ENCODE peak calls at places on chromosomes 4 and X, in five cellular contexts. F, X, B, T and O are unnamed samples.
A peak's percentile ranks its signal among the peaks of the same experiment; 100 is the strongest.

GRCh38 chrX:149274516-149275105 is 230.5 kb downstream of the IDS start:
- DNase-seq in F (no peak), X (peak; percentile 9), B (no peak), T (no peak), O (no peak)

GRCh38 chr4:15778742-15779231 is 659 bp downstream of the CD38 start:
- DNase-seq in F (no peak), X (peak; percentile 19), B (peak; percentile 96), T (peak; percentile 90), O (peak; percentile 88)

GRCh38 chrX:97308161-97308560 is 424.5 kb downstream of the RPA4 start:
- DNase-seq in F (no peak), X (peak; percentile 19), B (no peak), T (no peak), O (no peak)

GRCh38 chr4:8846046-8846720 is 25.5 kb downstream of the HMX1 start:
- DNase-seq in F (no peak), X (no peak), B (no peak), T (no peak), O (no peak)

GRCh38 chrX:48937065-48937907 is 18.5 kb upstream of the PIM2 start:
- DNase-seq in F (no peak), X (peak; percentile 28), B (peak; percentile 94), T (peak; percentile 91), O (peak; percentile 95)

GRCh38 chrX:85963736-85964135 is 83.6 kb downstream of the CHM start:
- DNase-seq in F (peak; percentile 37), X (peak; percentile 70), B (peak; percentile 1), T (no peak), O (no peak)

GRCh38 chrX:143934542-143934941 is 50.7 kb downstream of the UBE2NL start:
- DNase-seq in F (no peak), X (peak; percentile 0), B (no peak), T (no peak), O (no peak)

GRCh38 chr4:120071192-120071795 is 4.6 kb upstream of the MAD2L1 start:
- DNase-seq in F (no peak), X (peak; percentile 83), B (peak; percentile 75), T (peak; percentile 73), O (peak; percentile 73)

GRCh38 chrX:51487960-51488267 is 8.5 kb downstream of the NUDT11 start:
- DNase-seq in F (no peak), X (peak; percentile 1), B (no peak), T (no peak), O (no peak)

GRCh38 chr4:39255266-39255665 is 72.9 kb downstream of the WDR19 start:
- DNase-seq in F (peak; percentile 2), X (peak; percentile 55), B (no peak), T (no peak), O (no peak)

DNA sequence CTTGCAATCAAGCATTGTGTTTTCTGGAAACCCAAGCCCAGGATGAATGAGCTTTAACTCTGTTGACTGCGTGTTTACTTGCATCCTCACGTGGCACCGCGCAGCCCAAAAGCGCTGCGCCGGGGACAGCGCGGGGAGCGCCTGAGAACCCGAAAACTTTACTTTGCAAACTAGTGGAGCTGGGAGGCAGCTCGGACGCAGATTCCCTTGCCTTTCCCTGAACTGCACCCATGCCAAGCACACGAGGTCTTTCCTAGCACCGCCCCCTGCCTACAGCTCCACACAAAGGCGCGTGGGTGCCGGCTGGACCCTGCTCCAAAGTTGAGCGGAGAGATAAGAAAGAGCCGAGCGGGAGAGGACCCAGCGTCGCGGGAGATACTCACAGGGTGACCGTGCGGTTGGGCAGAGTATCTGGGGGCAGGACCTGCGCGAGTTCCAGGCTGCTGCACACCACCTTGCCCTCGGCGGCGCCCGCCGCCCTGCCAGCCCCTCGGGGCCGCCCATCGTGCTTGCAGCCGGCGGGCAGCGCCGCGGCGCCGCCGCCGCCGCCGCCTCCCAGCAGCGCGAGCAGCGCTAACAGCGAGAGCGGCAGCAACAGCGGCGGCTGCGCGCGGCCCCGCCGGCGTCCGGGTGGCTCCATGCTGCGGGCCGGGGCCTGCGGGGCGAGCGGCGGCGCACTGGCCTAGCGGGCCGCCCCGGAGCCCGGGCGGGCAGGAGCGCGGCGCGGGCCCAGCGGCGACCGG is 550 bp downstream of the ADGRA3 start:
- DNase-seq in F (no peak), X (peak; percentile 80), B (peak; percentile 49), T (no peak), O (peak; percentile 52)
- TF ChIP-seq CTCF in F (peak; percentile 15), X (no peak), B (no peak), T (no peak), O (no peak)

GRCh38 chrX:258291-259040 is 22.7 kb upstream of the PLCXD1 start:
- DNase-seq in F (no peak), X (no peak), B (no peak), T (no peak), O (no peak)

GRCh38 chrX:262391-262909 is 18.7 kb upstream of the PLCXD1 start:
- DNase-seq in F (no peak), X (no peak), B (no peak), T (no peak), O (no peak)

GRCh38 chrX:261858-262390 is 19.3 kb upstream of the PLCXD1 start:
- DNase-seq in F (no peak), X (peak; percentile 26), B (no peak), T (no peak), O (no peak)

GRCh38 chrX:259692-260355 is 21.4 kb upstream of the PLCXD1 start:
- DNase-seq in F (no peak), X (no peak), B (no peak), T (no peak), O (no peak)

DNA sequence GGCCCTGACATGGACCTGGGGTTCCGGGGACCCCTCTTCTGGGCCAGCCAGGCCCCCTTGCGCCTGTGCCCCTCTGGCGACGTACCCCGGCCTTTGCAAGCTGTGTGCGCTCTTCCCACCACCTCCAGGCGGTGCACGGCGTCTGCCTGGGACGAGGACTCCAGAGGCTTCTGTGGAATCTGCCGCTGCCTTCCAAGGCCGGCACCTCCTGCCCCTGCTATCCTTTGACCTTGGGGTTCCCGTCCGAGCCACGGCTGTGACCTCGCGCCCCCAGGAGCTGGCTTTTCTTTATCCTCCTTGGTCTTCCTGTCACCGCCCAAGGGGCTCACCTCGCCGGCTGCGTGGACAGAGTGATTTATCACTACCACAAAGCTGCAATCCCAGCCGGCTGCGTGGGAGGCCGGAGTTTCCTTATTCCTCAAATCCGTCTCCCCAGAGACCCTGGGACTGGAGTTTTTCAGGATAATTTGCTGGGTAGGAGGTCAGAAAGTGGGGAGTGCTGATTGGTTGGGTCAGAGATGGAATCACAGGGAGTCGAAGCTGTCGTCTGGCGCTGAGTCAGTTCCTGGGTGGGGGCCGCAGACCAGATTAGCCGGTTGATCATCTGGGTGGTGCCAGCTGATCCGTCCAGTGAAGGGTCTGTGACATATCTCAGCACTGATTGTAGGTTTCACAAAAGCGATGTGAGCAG is 19.9 kb upstream of the PLCXD1 start:
- DNase-seq in F (no peak), X (peak; percentile 52), B (no peak), T (no peak), O (no peak)
- H3K4me3 ChIP-seq in F (no peak overlapping the region), X (no peak overlapping the region), B (no peak overlapping the region), T (no peak overlapping the region), O (no peak overlapping the region)

GRCh38 chr4:87425711-87426110 is 3.3 kb downstream of the NUDT9 start:
- DNase-seq in F (no peak), X (no peak), B (no peak), T (no peak), O (no peak)

GRCh38 chr4:87423313-87424031 is 1.1 kb downstream of the NUDT9 start:
- DNase-seq in F (no peak), X (no peak), B (peak; percentile 30), T (peak; percentile 33), O (peak; percentile 59)

GRCh38 chr4:87419578-87420249 is 2.7 kb upstream of the NUDT9 start:
- DNase-seq in F (no peak), X (no peak), B (no peak), T (no peak), O (no peak)

GRCh38 chr4:87420431-87420830 is 1.9 kb upstream of the NUDT9 start:
- DNase-seq in F (no peak), X (no peak), B (no peak), T (no peak), O (no peak)

DNA sequence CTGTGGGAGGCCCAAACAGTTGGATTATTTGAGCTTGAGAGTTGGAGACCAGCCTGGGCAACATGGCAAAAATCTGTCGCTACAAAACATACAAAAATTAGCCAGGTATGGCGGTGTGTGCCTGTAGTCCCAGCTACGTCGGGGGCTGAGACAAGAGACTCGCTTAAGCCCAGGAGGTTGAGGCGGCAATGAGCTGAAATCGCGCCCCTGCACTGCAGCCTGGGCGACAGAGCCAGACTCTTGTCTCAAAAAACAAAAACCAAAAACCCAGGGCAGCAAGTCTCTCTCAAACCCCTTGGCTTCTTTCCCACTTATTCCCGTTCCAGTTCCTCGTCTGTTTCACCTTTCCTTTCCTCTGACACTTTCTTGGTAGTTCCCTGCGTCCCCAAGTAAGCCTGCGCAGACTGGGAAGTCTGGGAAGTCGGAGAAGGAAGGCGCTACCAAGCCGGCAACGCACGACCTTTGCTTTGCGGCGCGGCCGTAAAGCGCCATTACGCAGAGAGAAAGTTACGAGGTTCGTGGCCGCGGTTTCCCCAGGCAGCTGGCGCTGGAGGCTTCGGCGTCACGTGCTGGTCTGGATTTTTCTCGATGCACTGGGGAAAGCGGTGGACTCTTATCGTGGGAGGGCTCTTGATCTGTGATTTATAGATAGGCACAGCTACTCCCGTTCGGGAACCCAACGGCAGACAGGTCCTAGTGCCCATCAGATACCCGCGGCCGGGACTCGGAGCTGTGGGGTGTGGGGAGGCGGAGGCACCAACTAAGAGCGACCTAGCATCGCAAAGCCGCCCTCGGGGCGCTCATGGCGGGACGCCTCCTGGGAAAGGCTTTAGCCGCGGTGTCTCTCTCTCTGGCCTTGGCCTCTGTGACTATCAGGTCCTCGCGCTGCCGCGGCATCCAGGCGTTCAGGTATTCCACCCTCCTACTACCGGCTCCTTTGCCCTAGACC is at the start of gene NUDT9:
- DNase-seq in F (peak; percentile 80), X (peak; percentile 96), B (peak; percentile 95), T (peak; percentile 88), O (peak; percentile 94)
- TF ChIP-seq CTCF in F (peak; percentile 11), X (peak; percentile 6), B (no peak), T (peak; percentile 18), O (peak; percentile 16)

GRCh38 chrX:129779747-129780146 is at the start of gene SASH3:
- DNase-seq in F (no peak), X (no peak), B (peak; percentile 90), T (peak; percentile 86), O (peak; percentile 90)
- H3K4me3 ChIP-seq in F (no peak within 1 kb of the TSS), X (no peak within 1 kb of the TSS), B (peak within 1 kb of the TSS; percentile 88), T (peak within 1 kb of the TSS; percentile 99), O (peak within 1 kb of the TSS; percentile 92)

GRCh38 chr4:125303058-125303457 is 11.7 kb upstream of the FAT4 start:
- DNase-seq in F (no peak), X (no peak), B (no peak), T (no peak), O (no peak)
- TF ChIP-seq CTCF in F (no peak), X (no peak), B (no peak), T (no peak), O (no peak)

GRCh38 chrX:88439935-88440334 is 307.1 kb upstream of the CPXCR1 start:
- DNase-seq in F (no peak), X (no peak), B (no peak), T (no peak), O (no peak)

GRCh38 chrX:88438209-88438608 is 308.8 kb upstream of the CPXCR1 start:
- DNase-seq in F (no peak), X (no peak), B (no peak), T (no peak), O (no peak)

GRCh38 chrX:88437563-88437962 is 309.5 kb upstream of the CPXCR1 start:
- DNase-seq in F (no peak), X (no peak), B (no peak), T (no peak), O (no peak)
- H3K4me3 ChIP-seq in F (no peak overlapping the region), X (no peak overlapping the region), B (no peak overlapping the region), T (no peak overlapping the region), O (no peak overlapping the region)